ENCODE peak calls at places on chromosomes 6 and 20, in ten cellular contexts. F is SK-N-SH, Z is H1, O is transverse colon, I is HepG2, H is upper lobe of left lung, D is stomach, K is sigmoid colon, G is GM12878, L is K562. R is an unnamed sample.

GRCh38 chr6:155273438-155273837 is 9.6 kb downstream of the CLDN20 start:
- DNase-seq in F (peak; percentile 65), Z (no peak), L (peak; percentile 8), D (no peak), O (no peak), G (no peak), H (no peak), K (no peak), I (no peak), R (no peak)

GRCh38 chr6:30942338-30943060 is 1.7 kb downstream of the MUCL3 start:
- DNase-seq in D (peak; percentile 89), L (peak; percentile 83), I (peak; percentile 86), O (peak; percentile 76), H (peak; percentile 88), G (no peak), F (peak; percentile 41), K (peak; percentile 71), Z (peak; percentile 95), R (no peak)

GRCh38 chr20:59825563-59825920 is 107.9 kb downstream of the SYCP2 start:
- DNase-seq in G (no peak), O (no peak), L (no peak), D (no peak), H (no peak), F (no peak), I (no peak), Z (no peak), K (no peak), R (no peak)

GRCh38 chr6:119078449-119079287 is at the start of gene FAM184A:
- DNase-seq in Z (peak; percentile 80), G (no peak), H (peak; percentile 62), F (peak; percentile 90), O (peak; percentile 65), K (peak; percentile 82), I (peak; percentile 55), L (peak; percentile 85), D (peak; percentile 65), R (peak; percentile 91)

GRCh38 chr6:67350729-67351128 is 1284.4 kb upstream of the ADGRB3 start:
- DNase-seq in G (no peak), L (no peak), H (no peak), Z (no peak), I (no peak), O (no peak), K (no peak), F (no peak), D (no peak), R (no peak)

GRCh38 chr6:111885373-111886027 is 12.2 kb upstream of the FYN start:
- DNase-seq in L (no peak), K (no peak), D (no peak), G (no peak), O (no peak), Z (no peak), I (no peak), H (no peak), F (no peak), R (no peak)

GRCh38 chr6:95087394-95088097 is 489.8 kb upstream of the MANEA start:
- DNase-seq in G (no peak), O (no peak), I (peak; percentile 1), F (peak; percentile 34), D (no peak), H (no peak), K (no peak), Z (no peak), L (no peak), R (no peak)

GRCh38 chr20:36967636-36968035 is 16.1 kb upstream of the SAMHD1 start:
- DNase-seq in L (no peak), O (no peak), K (no peak), G (no peak), D (no peak), Z (no peak), H (no peak), F (no peak), I (no peak), R (no peak)

DNA sequence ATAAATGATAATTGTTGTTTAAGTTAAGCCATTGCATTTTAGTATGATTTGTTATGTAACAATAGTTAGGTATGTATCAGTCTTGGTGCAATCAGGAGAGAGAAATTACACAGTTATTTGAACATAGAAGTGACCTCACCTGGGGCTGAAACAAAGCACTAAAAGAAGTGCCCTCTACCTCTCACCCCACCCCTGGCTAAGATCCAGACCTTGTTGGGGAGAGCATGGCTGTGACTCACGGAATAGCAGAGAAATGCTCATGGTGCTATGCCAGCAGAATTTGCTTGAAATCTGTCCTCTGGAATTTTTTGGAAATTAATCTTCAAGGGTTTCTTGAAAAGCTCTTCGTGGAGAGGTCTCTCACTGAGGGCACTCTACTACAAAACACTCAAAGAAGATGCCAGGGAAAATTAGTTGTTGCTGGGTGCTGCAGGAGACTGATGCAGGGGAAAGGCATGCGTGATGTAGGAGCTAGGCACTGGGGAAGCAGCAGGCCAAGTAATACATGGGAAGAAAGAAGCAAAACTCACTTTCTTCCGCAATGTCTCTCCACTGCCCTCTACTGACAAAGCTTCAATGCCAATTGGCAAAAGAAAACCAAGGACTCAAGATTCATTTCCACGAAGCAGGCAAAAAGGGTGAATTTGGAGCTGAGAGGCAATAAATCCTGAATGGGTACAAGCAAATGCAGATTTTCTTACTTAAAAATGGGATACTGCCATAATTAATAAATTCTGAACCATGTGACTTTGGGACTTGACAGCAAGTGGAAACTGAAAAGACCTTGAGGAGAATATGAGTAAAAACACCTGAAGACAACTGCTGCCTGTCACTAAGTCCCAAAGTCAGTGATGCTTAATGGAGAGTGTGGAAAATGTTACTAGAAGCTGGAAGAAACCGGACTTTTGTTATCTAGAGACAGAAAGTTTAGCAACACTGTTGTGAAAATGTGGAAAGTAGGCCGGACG is 136.3 kb upstream of the ZNF184 start:
- DNase-seq in L (peak; percentile 86), D (no peak), I (peak; percentile 61), F (no peak), H (no peak), O (no peak), G (peak; percentile 56), K (no peak), Z (peak; percentile 47), R (no peak)
- TF ChIP-seq EP300 in L (peak; percentile 30), D (no peak), I (no peak), F (no peak), H (no peak), O (no peak), G (no peak), K (no peak), Z (no peak), R (no peak)

GRCh38 chr20:647479-648019 is 5.5 kb downstream of the SRXN1 start:
- DNase-seq in L (no peak), O (no peak), D (no peak), F (no peak), K (no peak), H (no peak), Z (no peak), I (no peak), G (no peak), R (no peak)

GRCh38 chr20:646107-646867 is 6.7 kb downstream of the SRXN1 start:
- DNase-seq in D (no peak), Z (no peak), O (no peak), K (no peak), L (peak; percentile 41), F (no peak), G (no peak), I (peak; percentile 84), H (no peak), R (no peak)

GRCh38 chr20:645318-646106 is 7.5 kb downstream of the SRXN1 start:
- DNase-seq in K (no peak), G (peak; percentile 25), H (peak; percentile 68), L (peak; percentile 82), D (peak; percentile 71), F (peak; percentile 92), O (peak; percentile 74), I (peak; percentile 90), Z (peak; percentile 96), R (no peak)

GRCh38 chr20:644692-645317 is 8.2 kb downstream of the SRXN1 start:
- DNase-seq in K (no peak), O (no peak), D (no peak), H (no peak), I (no peak), L (no peak), G (no peak), F (no peak), Z (no peak), R (no peak)

DNA sequence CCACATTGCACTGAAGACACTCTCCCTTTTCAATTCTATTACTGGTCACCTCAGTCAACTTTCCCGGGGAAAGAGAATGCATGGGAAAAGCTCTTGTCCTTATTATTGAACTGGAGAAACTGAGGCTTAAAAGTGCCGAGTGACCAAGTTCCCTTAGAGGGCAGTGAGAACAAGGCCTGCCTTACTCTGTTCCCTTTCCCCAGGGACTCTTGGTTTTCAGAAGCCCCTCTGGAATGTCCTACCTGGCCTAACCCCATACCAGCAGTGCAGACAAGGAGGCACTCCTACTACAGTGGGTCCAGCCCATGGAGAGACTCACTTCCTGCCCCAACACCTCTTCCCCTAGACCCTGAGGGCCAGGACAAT is 6.1 kb downstream of the SRXN1 start:
- DNase-seq in H (no peak), I (no peak), K (no peak), Z (no peak), D (no peak), F (no peak), G (no peak), L (no peak), O (no peak), R (no peak)
- H3K27ac ChIP-seq in H (no peak overlapping the region), I (peak overlapping the region; percentile 52), K (no peak overlapping the region), Z (no peak overlapping the region), D (no peak overlapping the region), F (no peak overlapping the region), G (no peak overlapping the region), L (no peak overlapping the region), O (no peak overlapping the region), R (no peak overlapping the region)

GRCh38 chr20:12965212-12965879 is 43.4 kb upstream of the SPTLC3 start:
- DNase-seq in D (no peak), O (no peak), I (no peak), Z (no peak), K (no peak), H (no peak), F (no peak), L (no peak), G (no peak), R (no peak)

GRCh38 chr20:12961725-12962124 is 47.0 kb upstream of the SPTLC3 start:
- DNase-seq in D (no peak), K (no peak), Z (no peak), H (no peak), F (no peak), G (no peak), O (no peak), I (no peak), L (no peak), R (no peak)

GRCh38 chr20:12965880-12966270 is 42.9 kb upstream of the SPTLC3 start:
- DNase-seq in F (no peak), G (no peak), H (no peak), Z (no peak), L (no peak), I (no peak), D (no peak), O (no peak), K (no peak), R (no peak)

GRCh38 chr20:12966468-12967085 is 42.2 kb upstream of the SPTLC3 start:
- DNase-seq in L (no peak), K (no peak), F (no peak), H (no peak), O (no peak), D (no peak), Z (no peak), G (no peak), I (peak; percentile 65), R (no peak)

DNA sequence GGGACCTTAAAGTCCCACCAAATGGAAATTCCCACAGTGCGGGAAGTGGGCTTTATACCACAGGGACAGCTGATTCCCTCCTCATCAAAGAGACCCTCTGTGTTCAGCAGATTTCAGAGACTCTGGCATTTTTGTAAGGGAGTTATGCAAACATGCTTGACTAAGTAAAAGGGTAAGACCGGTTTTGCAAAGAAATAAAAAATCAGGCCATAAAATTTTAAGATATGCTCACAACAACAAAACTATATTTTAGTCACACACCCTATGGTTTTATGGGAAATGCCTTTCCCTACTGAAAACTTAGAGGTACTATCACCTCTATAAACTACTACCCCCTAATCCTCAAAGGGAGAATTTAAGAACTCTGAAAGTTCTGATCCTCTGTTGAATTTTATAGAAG is 45.3 kb upstream of the SPTLC3 start:
- DNase-seq in I (no peak), F (no peak), O (no peak), Z (no peak), G (no peak), L (no peak), H (no peak), K (no peak), D (no peak), R (no peak)
- TF ChIP-seq POLR2AphosphoS5 in I (no peak), F (no peak), O (no peak), Z (no peak), G (no peak), L (no peak), H (no peak), K (no peak), D (no peak), R (no peak)

GRCh38 chr20:33730946-33731692 is 677 bp upstream of the ZNF341 start:
- DNase-seq in L (no peak), D (no peak), K (no peak), Z (no peak), H (no peak), I (no peak), F (no peak), G (no peak), O (no peak), R (no peak)

GRCh38 chr20:33733654-33734576 is 2.1 kb downstream of the ZNF341 start:
- DNase-seq in G (peak; percentile 37), H (peak; percentile 60), Z (peak; percentile 49), K (peak; percentile 68), D (peak; percentile 32), F (no peak), O (peak; percentile 69), L (no peak), I (peak; percentile 94), R (no peak)

GRCh38 chr20:33732166-33732970 is 572 bp downstream of the ZNF341 start:
- DNase-seq in F (no peak), Z (peak; percentile 90), K (peak; percentile 93), O (peak; percentile 92), I (peak; percentile 82), G (peak; percentile 32), L (peak; percentile 92), D (peak; percentile 90), H (peak; percentile 91), R (peak; percentile 93)

GRCh38 chr20:33729101-33729500 is 2.7 kb upstream of the ZNF341 start:
- DNase-seq in L (no peak), F (no peak), G (no peak), D (no peak), Z (no peak), H (no peak), K (no peak), I (no peak), O (no peak), R (no peak)

GRCh38 chr20:33731693-33732165 is at the start of gene ZNF341:
- DNase-seq in I (peak; percentile 90), G (peak; percentile 16), K (peak; percentile 93), O (peak; percentile 91), H (peak; percentile 92), L (peak; percentile 94), Z (peak; percentile 92), D (peak; percentile 91), F (peak; percentile 93), R (peak; percentile 95)
- TF ChIP-seq EP300 in I (peak; percentile 13), G (no peak), K (no peak), O (no peak), H (no peak), L (no peak), Z (no peak), D (no peak), F (no peak), R (no peak)